ENCODE peak calls at places on chromosomes 3 and 15, in four cellular contexts. One of them, this sample, is unnamed.

GRCh38 chr3:15367059-15367458 is 34.7 kb upstream of the SH3BP5 start:
- DNase-seq in CD8-positive, alpha-beta T cell: no peak
- DNase-seq in mammary epithelial cell: peak
- DNase-seq in CD8-positive, alpha-beta memory T cell: no peak
- DNase-seq in this sample: no peak

GRCh38 chr3:87350367-87351199 is 74.2 kb upstream of the POU1F1 start:
- DNase-seq in CD8-positive, alpha-beta memory T cell: peak
- DNase-seq in CD8-positive, alpha-beta T cell: no peak
- DNase-seq in mammary epithelial cell: peak
- DNase-seq in this sample: peak

GRCh38 chr15:79047676-79048439 is 42.7 kb downstream of the RASGRF1 start:
- DNase-seq in CD8-positive, alpha-beta memory T cell: no peak
- DNase-seq in mammary epithelial cell: no peak
- DNase-seq in CD8-positive, alpha-beta T cell: no peak
- DNase-seq in this sample: no peak

GRCh38 chr3:197718904-197719303 is 17.8 kb downstream of the RUBCN start:
- DNase-seq in CD8-positive, alpha-beta memory T cell: no peak
- DNase-seq in mammary epithelial cell: peak
- DNase-seq in CD8-positive, alpha-beta T cell: no peak
- DNase-seq in this sample: no peak

GRCh38 chr15:34014556-34014955 is 24.4 kb downstream of the AVEN start:
- DNase-seq in CD8-positive, alpha-beta T cell: no peak
- DNase-seq in CD8-positive, alpha-beta memory T cell: no peak
- DNase-seq in mammary epithelial cell: no peak
- DNase-seq in this sample: no peak

GRCh38 chr3:37725842-37726241 is 135.8 kb upstream of the CTDSPL start:
- DNase-seq in mammary epithelial cell: no peak
- DNase-seq in CD8-positive, alpha-beta T cell: no peak
- DNase-seq in CD8-positive, alpha-beta memory T cell: no peak
- DNase-seq in this sample: no peak

GRCh38 chr3:189862385-189863023 is 231.3 kb downstream of the TP63 start:
- DNase-seq in CD8-positive, alpha-beta T cell: no peak
- DNase-seq in CD8-positive, alpha-beta memory T cell: no peak
- DNase-seq in mammary epithelial cell: peak
- DNase-seq in this sample: no peak

GRCh38 chr3:12630292-12630691 is 33.6 kb downstream of the RAF1 start:
- DNase-seq in mammary epithelial cell: no peak
- DNase-seq in CD8-positive, alpha-beta memory T cell: no peak
- DNase-seq in CD8-positive, alpha-beta T cell: no peak
- DNase-seq in this sample: no peak

GRCh38 chr3:187952849-187953248 is 201.1 kb upstream of the LPP start:
- DNase-seq in mammary epithelial cell: peak
- DNase-seq in CD8-positive, alpha-beta memory T cell: no peak
- DNase-seq in CD8-positive, alpha-beta T cell: no peak
- DNase-seq in this sample: no peak

GRCh38 chr3:72797773-72798543 is 50.3 kb downstream of the SHQ1 start:
- DNase-seq in CD8-positive, alpha-beta memory T cell: no peak
- DNase-seq in mammary epithelial cell: no peak
- DNase-seq in CD8-positive, alpha-beta T cell: no peak
- DNase-seq in this sample: no peak

DNA sequence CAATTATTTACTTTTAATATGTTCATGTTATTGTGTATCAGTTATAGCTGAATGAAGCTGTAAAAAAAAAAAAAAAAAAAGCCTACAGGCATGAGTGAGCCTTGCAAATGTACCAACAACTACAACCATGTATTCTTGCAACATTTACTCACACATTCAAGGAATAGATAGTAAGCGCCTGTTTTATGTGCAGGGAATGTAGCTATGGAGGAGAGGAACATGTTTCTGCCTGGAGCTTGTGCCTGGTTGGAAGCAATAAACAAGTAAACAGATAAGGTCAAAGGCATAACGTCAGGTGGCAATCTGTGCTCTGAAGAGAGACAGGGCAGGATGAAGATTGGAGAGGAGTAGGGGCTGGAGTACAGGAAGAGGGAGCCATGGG is 111.2 kb downstream of the DNAJB8 start:
- DNase-seq in CD8-positive, alpha-beta T cell: no peak
- DNase-seq in CD8-positive, alpha-beta memory T cell: no peak
- DNase-seq in mammary epithelial cell: no peak
- DNase-seq in this sample: no peak
- H3K4me3 ChIP-seq in CD8-positive, alpha-beta T cell: no peak
- H3K4me3 ChIP-seq in CD8-positive, alpha-beta memory T cell: no peak
- H3K4me3 ChIP-seq in mammary epithelial cell: no peak
- H3K4me3 ChIP-seq in this sample: no peak

GRCh38 chr15:96416934-96417759 is 86.6 kb downstream of the NR2F2 start:
- DNase-seq in mammary epithelial cell: no peak
- DNase-seq in CD8-positive, alpha-beta T cell: no peak
- DNase-seq in CD8-positive, alpha-beta memory T cell: no peak
- DNase-seq in this sample: no peak
- H3K4me3 ChIP-seq in mammary epithelial cell: no peak
- H3K4me3 ChIP-seq in CD8-positive, alpha-beta T cell: no peak
- H3K4me3 ChIP-seq in CD8-positive, alpha-beta memory T cell: no peak
- H3K4me3 ChIP-seq in this sample: no peak

GRCh38 chr3:172106037-172106559 is 66.7 kb downstream of the FNDC3B start:
- DNase-seq in CD8-positive, alpha-beta T cell: no peak
- DNase-seq in mammary epithelial cell: no peak
- DNase-seq in CD8-positive, alpha-beta memory T cell: no peak
- DNase-seq in this sample: no peak

GRCh38 chr3:172106989-172107388 is 67.6 kb downstream of the FNDC3B start:
- DNase-seq in CD8-positive, alpha-beta memory T cell: peak
- DNase-seq in mammary epithelial cell: no peak
- DNase-seq in CD8-positive, alpha-beta T cell: peak
- DNase-seq in this sample: no peak

GRCh38 chr3:172104471-172105072 is 65.2 kb downstream of the FNDC3B start:
- DNase-seq in mammary epithelial cell: peak
- DNase-seq in CD8-positive, alpha-beta memory T cell: no peak
- DNase-seq in CD8-positive, alpha-beta T cell: no peak
- DNase-seq in this sample: peak

GRCh38 chr3:172110127-172110779 is 70.9 kb downstream of the FNDC3B start:
- DNase-seq in CD8-positive, alpha-beta memory T cell: no peak
- DNase-seq in mammary epithelial cell: no peak
- DNase-seq in CD8-positive, alpha-beta T cell: no peak
- DNase-seq in this sample: no peak

DNA sequence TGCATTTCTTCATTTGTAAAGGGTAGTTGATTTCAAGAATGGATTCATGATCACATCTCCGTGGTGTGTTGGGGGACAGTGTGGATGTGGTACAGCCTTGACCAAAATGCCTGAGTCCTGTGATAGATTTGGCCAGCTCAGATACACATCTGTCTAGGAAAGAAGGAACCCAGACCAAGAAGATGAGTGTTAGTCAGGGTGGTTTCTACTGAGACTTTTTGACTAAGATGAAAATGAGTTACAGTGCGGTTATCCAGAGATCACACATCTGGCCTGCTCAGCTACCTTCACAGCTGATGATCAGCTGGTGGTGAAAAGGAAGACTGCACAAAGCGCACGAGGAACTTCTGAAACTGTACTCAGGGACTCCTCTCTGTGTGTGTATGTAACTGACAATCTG is 68.0 kb downstream of the FNDC3B start:
- DNase-seq in mammary epithelial cell: no peak
- DNase-seq in CD8-positive, alpha-beta T cell: no peak
- DNase-seq in CD8-positive, alpha-beta memory T cell: peak
- DNase-seq in this sample: no peak
- H3K4me3 ChIP-seq in mammary epithelial cell: no peak
- H3K4me3 ChIP-seq in CD8-positive, alpha-beta T cell: peak
- H3K4me3 ChIP-seq in CD8-positive, alpha-beta memory T cell: peak
- H3K4me3 ChIP-seq in this sample: no peak

GRCh38 chr3:56860948-56861347 is 59.2 kb upstream of the ARHGEF3 start:
- DNase-seq in CD8-positive, alpha-beta T cell: no peak
- DNase-seq in mammary epithelial cell: no peak
- DNase-seq in CD8-positive, alpha-beta memory T cell: no peak
- DNase-seq in this sample: no peak
- H3K4me3 ChIP-seq in CD8-positive, alpha-beta T cell: no peak
- H3K4me3 ChIP-seq in mammary epithelial cell: no peak
- H3K4me3 ChIP-seq in CD8-positive, alpha-beta memory T cell: no peak
- H3K4me3 ChIP-seq in this sample: no peak

GRCh38 chr3:129686941-129687340 is 80.5 kb upstream of the PLXND1 start:
- DNase-seq in CD8-positive, alpha-beta memory T cell: no peak
- DNase-seq in CD8-positive, alpha-beta T cell: no peak
- DNase-seq in mammary epithelial cell: no peak
- DNase-seq in this sample: no peak
- H3K4me3 ChIP-seq in CD8-positive, alpha-beta memory T cell: no peak
- H3K4me3 ChIP-seq in CD8-positive, alpha-beta T cell: no peak
- H3K4me3 ChIP-seq in mammary epithelial cell: no peak
- H3K4me3 ChIP-seq in this sample: no peak

GRCh38 chr3:117763561-117763960 is 1054.0 kb downstream of the TUSC7 start:
- DNase-seq in CD8-positive, alpha-beta T cell: no peak
- DNase-seq in CD8-positive, alpha-beta memory T cell: no peak
- DNase-seq in mammary epithelial cell: no peak
- DNase-seq in this sample: no peak
- H3K4me3 ChIP-seq in CD8-positive, alpha-beta T cell: no peak
- H3K4me3 ChIP-seq in CD8-positive, alpha-beta memory T cell: no peak
- H3K4me3 ChIP-seq in mammary epithelial cell: no peak
- H3K4me3 ChIP-seq in this sample: no peak

DNA sequence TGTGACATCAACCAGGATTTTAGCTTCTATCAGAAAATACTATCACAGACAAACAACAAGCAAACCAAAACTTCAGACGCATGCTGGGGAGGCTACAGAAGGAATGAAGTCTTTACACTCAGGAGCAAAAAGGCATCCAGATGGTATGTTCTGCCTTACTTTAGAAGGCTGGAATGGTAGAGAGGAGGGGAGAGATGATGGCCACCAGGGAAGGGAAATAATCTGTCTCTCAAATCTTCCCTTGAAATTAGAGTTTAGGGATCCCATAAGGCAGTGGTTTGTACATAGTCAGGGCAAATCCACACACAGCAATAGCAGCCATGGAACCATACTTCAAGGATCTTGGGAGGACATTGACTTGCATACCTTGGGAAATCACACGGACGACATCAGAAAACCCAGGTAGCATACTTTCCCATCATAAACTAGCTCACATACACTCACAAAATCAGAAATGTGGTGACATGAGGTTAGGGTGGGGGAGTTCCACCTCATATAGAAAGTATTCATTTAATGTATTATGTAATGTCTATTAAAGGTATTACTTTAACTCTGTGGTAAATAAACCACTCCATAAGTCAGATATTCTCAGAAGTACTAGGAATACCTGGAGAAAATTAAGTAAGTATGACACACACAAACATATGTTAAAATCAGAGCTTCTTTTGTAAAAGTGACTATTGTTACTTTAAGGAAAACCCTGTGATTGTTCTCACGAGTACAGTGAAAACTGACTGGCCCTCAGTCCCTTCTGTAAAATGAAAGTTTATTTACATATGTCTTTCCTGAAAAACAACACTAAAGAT is 9.4 kb downstream of the BTLA start:
- DNase-seq in mammary epithelial cell: peak
- DNase-seq in CD8-positive, alpha-beta T cell: no peak
- DNase-seq in CD8-positive, alpha-beta memory T cell: no peak
- DNase-seq in this sample: no peak
- H3K4me3 ChIP-seq in mammary epithelial cell: no peak
- H3K4me3 ChIP-seq in CD8-positive, alpha-beta T cell: no peak
- H3K4me3 ChIP-seq in CD8-positive, alpha-beta memory T cell: no peak
- H3K4me3 ChIP-seq in this sample: no peak